ENCODE peak calls at places on chromosomes 6 and 20, in eight cellular contexts. X, Q, O, H, J, N, T and Z are unnamed samples.

GRCh38 chr6:132483779-132484679 is 28.9 kb downstream of the STX7 start:
- DNase-seq in Q (peak; percentile 40), T (peak; percentile 84), H (no peak), X (no peak), N (no peak), J (peak; percentile 13), O (peak; percentile 14), Z (peak; percentile 66)

GRCh38 chr20:54622338-54623280 is 147.2 kb downstream of the DOK5 start:
- DNase-seq in J (no peak), Q (no peak), O (no peak), T (no peak), X (no peak), H (no peak), N (no peak), Z (no peak)

GRCh38 chr6:130259557-130259956 is 36.8 kb upstream of the SAMD3 start:
- DNase-seq in T (no peak), O (no peak), J (no peak), N (no peak), Q (no peak), X (no peak), H (no peak), Z (no peak)

GRCh38 chr6:101918476-101918875 is 525.0 kb downstream of the GRIK2 start:
- DNase-seq in O (no peak), H (no peak), T (no peak), J (no peak), N (no peak), X (no peak), Q (no peak), Z (no peak)

GRCh38 chr6:108947114-108947854 is 99.1 kb downstream of the ARMC2 start:
- DNase-seq in T (no peak), J (no peak), O (peak; percentile 62), X (no peak), H (no peak), Q (no peak), N (no peak), Z (no peak)

GRCh38 chr6:169803291-169803811 is 51.9 kb downstream of the ERMARD start:
- DNase-seq in J (no peak), O (no peak), Q (no peak), N (no peak), X (no peak), T (peak; percentile 64), H (no peak), Z (no peak)

GRCh38 chr20:25750765-25751696 is 54.4 kb upstream of the ZNF337 start:
- DNase-seq in O (peak; percentile 38), Q (peak; percentile 53), T (peak; percentile 33), N (peak; percentile 30), H (peak; percentile 77), J (peak; percentile 65), X (peak; percentile 30), Z (peak; percentile 39)

GRCh38 chr6:34158876-34159275 is 13.0 kb upstream of the GRM4 start:
- DNase-seq in T (no peak), N (no peak), X (no peak), O (no peak), J (no peak), Q (no peak), H (no peak), Z (no peak)

GRCh38 chr6:16129623-16130243 is 847 bp downstream of the MYLIP start:
- DNase-seq in H (peak; percentile 79), O (peak; percentile 55), Q (peak; percentile 47), N (peak; percentile 44), T (peak; percentile 49), X (peak; percentile 23), J (peak; percentile 41), Z (peak; percentile 40)

GRCh38 chr20:57220187-57221165 is 46.0 kb downstream of the BMP7 start:
- DNase-seq in T (no peak), H (no peak), N (no peak), O (no peak), Q (no peak), J (no peak), X (no peak), Z (no peak)

GRCh38 chr6:45478235-45478634 is 100.5 kb upstream of the SUPT3H start:
- DNase-seq in H (no peak), Q (no peak), X (no peak), J (no peak), N (no peak), T (no peak), O (no peak), Z (no peak)

GRCh38 chr20:15673206-15673605 is 900.0 kb downstream of the KIF16B start:
- DNase-seq in H (no peak), X (no peak), Q (no peak), N (no peak), T (no peak), J (no peak), O (no peak), Z (no peak)

GRCh38 chr6:158647501-158647900 is 2.4 kb upstream of the SYTL3 start:
- DNase-seq in H (no peak), J (no peak), N (no peak), X (no peak), O (no peak), Q (no peak), T (no peak), Z (no peak)

GRCh38 chr20:39269031-39269461 is 306.9 kb downstream of the DHX35 start:
- DNase-seq in J (peak; percentile 40), H (peak; percentile 76), Q (no peak), N (peak; percentile 32), T (peak; percentile 43), X (peak; percentile 55), O (peak; percentile 17), Z (peak; percentile 10)

GRCh38 chr6:30360139-30360538 is 15.2 kb downstream of the RPP21 start:
- DNase-seq in O (no peak), N (no peak), J (no peak), H (no peak), X (no peak), Q (no peak), T (no peak), Z (no peak)

GRCh38 chr6:36954262-36954931 is at the start of gene PI16:
- DNase-seq in X (no peak), O (no peak), T (no peak), J (no peak), N (no peak), Q (no peak), H (peak; percentile 38), Z (no peak)

GRCh38 chr20:45897692-45898091 is 6.6 kb downstream of the CTSA start:
- DNase-seq in J (no peak), H (no peak), Q (no peak), T (no peak), X (no peak), O (no peak), N (no peak), Z (no peak)

GRCh38 chr6:158069800-158070195 is 88.1 kb downstream of the SYNJ2 start:
- DNase-seq in Q (no peak), N (no peak), X (no peak), T (no peak), J (no peak), H (no peak), O (no peak), Z (no peak)

GRCh38 chr6:35124356-35124755 is 16.8 kb downstream of the TCP11 start:
- DNase-seq in X (no peak), Q (no peak), N (no peak), J (no peak), O (no peak), T (no peak), H (no peak), Z (no peak)

GRCh38 chr6:155710704-155711103 is 255.1 kb upstream of the NOX3 start:
- DNase-seq in T (no peak), O (no peak), H (no peak), N (no peak), X (no peak), J (no peak), Q (no peak), Z (no peak)

GRCh38 chr20:43583982-43584432 is 6.7 kb upstream of the IFT52 start:
- DNase-seq in H (peak; percentile 79), Q (no peak), T (no peak), N (peak; percentile 74), J (peak; percentile 24), O (peak; percentile 48), X (peak; percentile 54), Z (peak; percentile 65)

GRCh38 chr20:44217342-44218092 is 6.9 kb upstream of the OSER1 start:
- DNase-seq in O (peak; percentile 67), X (peak; percentile 53), H (peak; percentile 82), N (peak; percentile 47), J (peak; percentile 85), T (peak; percentile 68), Q (peak; percentile 70), Z (no peak)

GRCh38 chr20:46787986-46788762 is 78.7 kb downstream of the SLC2A10 start:
- DNase-seq in O (no peak), J (no peak), H (no peak), Q (no peak), N (peak; percentile 44), X (no peak), T (no peak), Z (no peak)

GRCh38 chr6:82567621-82568020 is 204.0 kb downstream of the TPBG start:
- DNase-seq in O (no peak), N (no peak), H (no peak), J (no peak), Q (no peak), T (no peak), X (no peak), Z (no peak)
- H3K27ac ChIP-seq in O (no peak overlapping the region), N (no peak overlapping the region), H (no peak overlapping the region), J (no peak overlapping the region), Q (no peak overlapping the region), T (no peak overlapping the region), X (no peak overlapping the region), Z (no peak overlapping the region)

DNA sequence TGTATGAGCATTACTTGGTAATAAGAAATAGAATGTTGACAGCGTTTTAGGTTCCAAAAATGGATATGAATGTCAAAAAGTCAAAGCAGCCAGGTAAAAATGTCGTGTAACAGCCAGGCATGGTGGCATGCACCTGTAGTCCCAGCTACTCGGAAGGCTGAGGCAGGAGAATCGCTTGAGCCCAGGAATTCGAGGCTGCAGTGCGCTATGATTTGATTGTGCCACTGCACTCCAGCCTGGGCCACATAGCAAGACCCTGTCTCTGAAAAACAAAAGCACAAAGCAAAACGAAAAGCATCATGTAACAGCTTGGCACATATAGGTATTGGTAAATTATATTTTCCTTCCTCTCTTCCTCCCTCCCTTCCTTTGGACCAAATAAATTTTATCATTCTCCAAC is 16.2 kb upstream of the FOXP4 start:
- DNase-seq in O (no peak), Q (no peak), T (no peak), X (no peak), N (no peak), H (no peak), J (no peak), Z (no peak)
- H3K27ac ChIP-seq in O (no peak overlapping the region), Q (no peak overlapping the region), T (no peak overlapping the region), X (no peak overlapping the region), N (no peak overlapping the region), H (no peak overlapping the region), J (no peak overlapping the region), Z (no peak overlapping the region)

GRCh38 chr6:11536795-11537194 is 754 bp upstream of the TMEM170B start:
- DNase-seq in Q (no peak), T (peak; percentile 13), N (peak; percentile 1), X (no peak), J (peak; percentile 10), O (peak; percentile 30), H (no peak), Z (no peak)
- H3K27ac ChIP-seq in Q (peak overlapping the region; percentile 51), T (peak overlapping the region; percentile 5), N (peak overlapping the region; percentile 86), X (peak overlapping the region; percentile 83), J (peak overlapping the region; percentile 84), O (no peak overlapping the region), H (peak overlapping the region; percentile 86), Z (peak overlapping the region; percentile 74)

DNA sequence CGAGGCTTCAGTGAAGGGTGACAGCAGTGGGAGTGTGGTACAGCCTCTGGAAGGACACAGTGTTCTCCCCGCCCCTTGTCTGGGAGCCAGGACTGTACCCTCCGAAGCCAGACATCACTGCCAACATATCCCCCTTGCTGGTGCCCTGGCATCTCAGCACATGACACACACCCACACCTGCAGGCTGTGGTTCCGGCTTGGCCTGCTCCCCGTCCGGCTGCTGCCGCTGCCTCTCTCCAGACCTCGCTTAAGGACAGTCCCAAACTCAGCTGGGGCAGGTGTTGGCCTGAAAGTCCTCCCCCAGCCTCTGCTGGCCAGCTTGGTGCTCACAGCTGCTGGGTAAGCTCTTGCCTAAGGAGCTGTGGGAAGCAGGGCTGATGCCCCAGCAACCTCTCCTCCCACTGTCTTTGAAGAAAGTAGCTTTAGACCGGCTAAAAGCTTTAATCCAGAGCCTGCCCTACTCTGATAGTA is 7.0 kb downstream of the EMILIN3 start:
- DNase-seq in N (no peak), X (no peak), Q (no peak), H (no peak), T (no peak), O (peak; percentile 91), J (no peak), Z (no peak)
- H3K27ac ChIP-seq in N (no peak overlapping the region), X (no peak overlapping the region), Q (no peak overlapping the region), H (no peak overlapping the region), T (no peak overlapping the region), O (peak overlapping the region; percentile 95), J (no peak overlapping the region), Z (no peak overlapping the region)